ENCODE peak calls at places on chromosomes 2 and 18, in five cellular contexts. S is activated T-helper 1 cell treated with Interleukin-2 at 50 U/mL for 16 hours, Z is CMK, Q is spleen, V is T follicular helper cell. I is an unnamed sample.

GRCh38 chr18:30556112-30556511 is 486.4 kb downstream of the DSC3 start:
- DNase-seq in V (no peak), S (no peak), Z (no peak), Q (no peak), I (no peak)

GRCh38 chr2:224786848-224787247 is 70.7 kb upstream of the CCDC195 start:
- DNase-seq in V (no peak), Z (no peak), S (no peak), Q (no peak), I (no peak)

GRCh38 chr18:31679806-31680793 is 4.3 kb downstream of the B4GALT6 start:
- DNase-seq in V (no peak), Z (no peak), S (no peak), Q (no peak), I (no peak)

GRCh38 chr2:18066894-18067293 is 188.4 kb downstream of the KCNS3 start:
- DNase-seq in Z (no peak), Q (no peak), V (no peak), S (no peak), I (no peak)

GRCh38 chr2:191839918-191840804 is 6.7 kb downstream of the CAVIN2 start:
- DNase-seq in Z (no peak), S (no peak), V (no peak), Q (no peak), I (no peak)

GRCh38 chr2:85906748-85907147 is 18.0 kb upstream of the ST3GAL5 start:
- DNase-seq in V (no peak), S (no peak), Z (no peak), Q (no peak), I (no peak)

GRCh38 chr2:71773218-71773617 is 319.9 kb downstream of the DYSF start:
- DNase-seq in Q (no peak), Z (no peak), S (no peak), V (no peak), I (no peak)

GRCh38 chr2:214019229-214019972 is 391.5 kb upstream of the VWC2L start:
- DNase-seq in V (no peak), Q (no peak), Z (no peak), S (no peak), I (no peak)

GRCh38 chr2:37552339-37552738 is 119.1 kb downstream of the CDC42EP3 start:
- DNase-seq in V (no peak), Z (no peak), Q (no peak), S (no peak), I (no peak)

GRCh38 chr2:158905824-158906223 is 62.6 kb upstream of the TANC1 start:
- DNase-seq in S (no peak), V (no peak), Q (no peak), Z (no peak), I (no peak)

GRCh38 chr2:62966995-62967394 is 83.6 kb upstream of the OTX1 start:
- DNase-seq in Q (no peak), V (no peak), S (no peak), Z (peak; percentile 21), I (no peak)

GRCh38 chr2:168403736-168404135 is 52.3 kb upstream of the CERS6 start:
- DNase-seq in Z (no peak), Q (no peak), V (no peak), S (no peak), I (no peak)

GRCh38 chr2:109446531-109447131 is 167.1 kb downstream of the SEPTIN10 start:
- DNase-seq in Q (peak; percentile 50), Z (no peak), V (no peak), S (no peak), I (no peak)

I was measured in activated T-helper 9 cell treated with anti-CD3 and anti-CD28 coated beads, Interleukin-2, amount 50 U/mL, for 16 hours.